ENCODE peak calls at places on chromosomes 1 and 21, in eight cellular contexts. M, W, N, I, P, C, A and O are unnamed samples.

GRCh38 chr1:165573787-165574186 is 30.0 kb downstream of the LRRC52 start:
- DNase-seq in M (no peak), W (no peak), N (no peak), I (no peak), P (no peak), C (no peak), A (no peak), O (no peak)

GRCh38 chr1:106568161-106568560 is 488.3 kb upstream of the PRMT6 start:
- DNase-seq in M (no peak), W (no peak), N (no peak), I (no peak), P (no peak), C (no peak), A (no peak), O (no peak)

GRCh38 chr1:155219592-155220031 is 11.1 kb downstream of the MTX1 start:
- DNase-seq in M (no peak), W (no peak), N (peak), I (no peak), P (no peak), C (no peak), A (peak), O (no peak)

GRCh38 chr1:48035371-48036141 is 38.4 kb upstream of the TRABD2B start:
- DNase-seq in M (no peak), W (no peak), N (no peak), I (no peak), P (no peak), C (no peak), A (no peak), O (no peak)

GRCh38 chr1:65420590-65421340 is at the start of the genes LEPR and LEPROT:
- DNase-seq in M (no peak), W (no peak), N (no peak), I (no peak), P (no peak), C (no peak), A (no peak), O (no peak)

GRCh38 chr1:150066838-150067183 is 765 bp upstream of the VPS45 start:
- DNase-seq in M (no peak), W (peak), N (peak), I (peak), P (peak), C (no peak), A (peak), O (peak)

GRCh38 chr1:229106526-229107105 is 164.3 kb upstream of the RAB4A start:
- DNase-seq in M (no peak), W (peak), N (no peak), I (no peak), P (no peak), C (no peak), A (no peak), O (no peak)

GRCh38 chr21:34965200-34966174 is 83.6 kb downstream of the RUNX1 start:
- DNase-seq in M (no peak), W (no peak), N (no peak), I (no peak), P (no peak), C (no peak), A (no peak), O (no peak)

GRCh38 chr1:193338194-193338593 is 151.8 kb upstream of the B3GALT2 start:
- DNase-seq in M (no peak), W (no peak), N (no peak), I (no peak), P (no peak), C (peak), A (no peak), O (no peak)

GRCh38 chr1:1286313-1287261 is 6.4 kb downstream of the SCNN1D start:
- DNase-seq in M (no peak), W (no peak), N (no peak), I (no peak), P (no peak), C (no peak), A (no peak), O (no peak)

GRCh38 chr1:39509360-39510009 is 18.0 kb downstream of the BMP8A start:
- DNase-seq in M (no peak), W (no peak), N (peak), I (no peak), P (no peak), C (no peak), A (no peak), O (no peak)

GRCh38 chr1:66444438-66445265 is 89.3 kb upstream of the SGIP1 start:
- DNase-seq in M (no peak), W (no peak), N (no peak), I (no peak), P (no peak), C (no peak), A (no peak), O (no peak)

GRCh38 chr1:66445492-66446181 is 88.3 kb upstream of the SGIP1 start:
- DNase-seq in M (no peak), W (no peak), N (peak), I (no peak), P (peak), C (peak), A (no peak), O (no peak)

GRCh38 chr1:66439028-66439427 is 94.9 kb upstream of the SGIP1 start:
- DNase-seq in M (no peak), W (no peak), N (peak), I (no peak), P (no peak), C (peak), A (no peak), O (no peak)

GRCh38 chr1:66446261-66447001 is 87.5 kb upstream of the SGIP1 start:
- DNase-seq in M (peak), W (peak), N (peak), I (peak), P (peak), C (peak), A (peak), O (peak)

DNA sequence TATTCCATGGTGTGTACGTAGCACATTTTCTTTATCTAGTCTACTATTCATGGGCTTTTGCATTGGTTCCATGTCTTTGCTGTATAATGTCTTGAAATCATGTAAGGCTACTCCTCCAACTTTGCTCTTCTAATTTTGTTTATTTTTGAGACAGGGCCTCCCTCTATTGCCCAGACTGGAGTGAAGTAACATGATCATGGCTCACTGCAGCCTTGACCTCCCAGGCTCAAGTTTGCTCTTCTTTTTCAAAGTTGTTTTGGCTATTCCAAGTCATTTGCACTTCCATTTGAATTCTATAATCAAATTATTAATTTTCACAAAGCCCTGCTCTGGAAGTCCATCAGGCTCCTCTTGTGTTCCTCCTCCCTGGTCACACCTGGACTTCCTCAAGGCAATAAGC is 90.2 kb upstream of the SGIP1 start:
- DNase-seq in M (no peak), W (no peak), N (no peak), I (no peak), P (no peak), C (no peak), A (no peak), O (no peak)
- TF ChIP-seq CTCF in M (no peak), W (no peak), N (peak), I (no peak), P (no peak), C (no peak), A (no peak), O (no peak)

GRCh38 chr1:228082975-228083870 is 715 bp downstream of the ARF1 start:
- DNase-seq in M (no peak), W (peak), N (peak), I (no peak), P (peak), C (peak), A (peak), O (peak)

GRCh38 chr1:228082260-228082974 is at the start of gene ARF1:
- DNase-seq in M (no peak), W (peak), N (peak), I (peak), P (peak), C (peak), A (peak), O (peak)

GRCh38 chr1:228084797-228085196 is 2.3 kb downstream of the ARF1 start:
- DNase-seq in M (no peak), W (no peak), N (no peak), I (no peak), P (no peak), C (no peak), A (peak), O (no peak)

GRCh38 chr1:228084325-228084724 is 1.8 kb downstream of the ARF1 start:
- DNase-seq in M (no peak), W (no peak), N (no peak), I (no peak), P (no peak), C (peak), A (peak), O (no peak)

DNA sequence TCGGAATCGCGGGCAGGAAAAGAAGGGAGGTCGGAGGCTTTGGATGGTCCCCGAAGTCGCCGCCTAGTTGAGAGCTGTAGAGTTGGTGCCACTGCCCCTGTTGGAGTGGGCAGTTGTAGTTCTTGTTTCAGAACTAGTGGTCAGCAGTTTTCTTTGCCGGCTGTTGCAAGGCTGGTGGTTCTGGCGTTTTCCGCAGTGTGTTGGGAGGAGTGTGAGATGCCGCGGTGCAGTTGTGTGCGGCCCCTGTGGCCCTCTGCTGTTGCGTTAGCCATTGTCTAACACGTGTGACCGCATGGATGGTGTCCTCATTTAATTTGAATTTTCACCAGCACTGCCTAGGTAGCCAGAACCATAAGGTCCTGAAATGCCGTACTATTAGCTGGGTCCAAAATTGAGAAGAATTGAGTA is 1.4 kb downstream of the ARF1 start:
- DNase-seq in M (no peak), W (no peak), N (no peak), I (no peak), P (no peak), C (peak), A (peak), O (no peak)
- TF ChIP-seq CTCF in M (no peak), W (no peak), N (peak), I (no peak), P (no peak), C (no peak), A (no peak), O (no peak)

GRCh38 chr1:29197590-29197924 is 15.9 kb upstream of the SRSF4 start:
- DNase-seq in M (no peak), W (peak), N (peak), I (no peak), P (peak), C (peak), A (peak), O (no peak)
- TF ChIP-seq CTCF in M (peak), W (no peak), N (peak), I (peak), P (no peak), C (peak), A (peak), O (peak)

DNA sequence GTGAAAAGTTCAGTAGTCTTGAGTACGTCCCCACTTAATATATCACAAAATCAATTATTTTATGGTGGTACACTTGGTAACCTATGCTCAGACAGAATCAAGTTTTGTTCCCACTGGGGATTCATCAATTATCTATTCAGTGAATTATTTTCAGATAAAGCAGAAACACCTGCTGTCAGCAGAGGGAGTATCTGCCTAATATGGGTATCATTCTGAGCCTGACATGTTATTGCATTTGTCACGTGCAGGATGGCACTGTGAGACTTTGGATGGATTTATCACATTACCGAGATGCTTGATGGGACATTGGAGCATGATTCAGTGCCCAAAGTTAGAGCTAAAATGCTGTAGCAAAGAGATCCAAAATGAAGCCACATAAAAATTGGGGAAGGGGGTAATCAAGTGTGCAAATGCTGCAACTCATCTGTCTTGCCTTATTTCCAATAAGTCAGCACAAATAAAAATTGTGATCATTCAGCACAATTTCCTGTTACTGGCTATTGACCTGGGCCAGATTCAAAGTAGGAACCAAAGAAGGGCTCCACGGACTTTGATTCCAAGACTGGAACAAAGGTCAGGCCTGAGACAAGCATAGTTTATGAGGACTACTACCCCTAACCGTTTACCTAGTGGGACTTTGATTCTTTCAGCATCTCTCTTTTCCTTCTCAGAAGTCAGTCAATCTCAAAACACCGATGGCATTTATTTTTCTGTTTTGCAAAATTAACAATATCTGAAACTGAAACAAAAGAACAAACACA is 657.7 kb downstream of the LMO4 start:
- DNase-seq in M (no peak), W (no peak), N (no peak), I (no peak), P (no peak), C (no peak), A (no peak), O (no peak)
- TF ChIP-seq CTCF in M (peak), W (no peak), N (peak), I (peak), P (no peak), C (no peak), A (no peak), O (no peak)

GRCh38 chr1:11837767-11838348 is 9.7 kb downstream of the NPPA start:
- DNase-seq in M (no peak), W (no peak), N (no peak), I (no peak), P (no peak), C (no peak), A (no peak), O (no peak)
- TF ChIP-seq CTCF in M (no peak), W (no peak), N (no peak), I (no peak), P (no peak), C (no peak), A (no peak), O (no peak)

GRCh38 chr1:30102605-30103004 is 620.8 kb downstream of the MATN1 start:
- DNase-seq in M (no peak), W (no peak), N (no peak), I (no peak), P (no peak), C (no peak), A (no peak), O (no peak)

GRCh38 chr1:30104551-30104950 is 618.8 kb downstream of the MATN1 start:
- DNase-seq in M (no peak), W (no peak), N (no peak), I (no peak), P (no peak), C (no peak), A (no peak), O (no peak)

GRCh38 chr1:30109853-30110252 is 613.5 kb downstream of the MATN1 start:
- DNase-seq in M (no peak), W (no peak), N (no peak), I (no peak), P (no peak), C (no peak), A (no peak), O (no peak)

GRCh38 chr1:30103708-30104107 is 619.7 kb downstream of the MATN1 start:
- DNase-seq in M (no peak), W (no peak), N (no peak), I (no peak), P (no peak), C (no peak), A (no peak), O (no peak)

GRCh38 chr1:30106125-30106524 is 617.3 kb downstream of the MATN1 start:
- DNase-seq in M (no peak), W (peak), N (peak), I (peak), P (peak), C (peak), A (peak), O (peak)
- TF ChIP-seq CTCF in M (peak), W (peak), N (peak), I (peak), P (peak), C (peak), A (peak), O (peak)